ENCODE peak calls at places on chromosomes 1 and 21, in six cellular contexts. P, V, E, D, O and J are unnamed samples. For H3K27me3, the result is how much of the 10 kb centered on the place peaks cover.

GRCh38 chr21:18620421-18620820 is 216.8 kb upstream of the TMPRSS15 start:
- DNase-seq in P (no peak), V (no peak), E (no peak), D (no peak), O (no peak), J (no peak)

GRCh38 chr1:112304612-112305011 is 91.4 kb upstream of the CTTNBP2NL start:
- DNase-seq in P (no peak), V (no peak), E (no peak), D (no peak), O (no peak), J (no peak)

GRCh38 chr1:227318852-227319607 is 738 bp upstream of the CDC42BPA start:
- DNase-seq in P (peak), V (peak), E (no peak), D (peak), O (peak), J (no peak)

GRCh38 chr1:54069792-54070548 is 16.6 kb downstream of the TCEANC2 start:
- DNase-seq in P (no peak), V (no peak), E (no peak), D (peak), O (no peak), J (no peak)

GRCh38 chr1:231695439-231696255 is 69.1 kb downstream of the DISC1 start:
- DNase-seq in P (no peak), V (no peak), E (no peak), D (no peak), O (no peak), J (no peak)

GRCh38 chr1:53348491-53349368 is 20.9 kb upstream of the LRP8 start:
- DNase-seq in P (peak), V (no peak), E (no peak), D (no peak), O (peak), J (no peak)

GRCh38 chr21:30206551-30207251 is 9.2 kb downstream of the CLDN8 start:
- DNase-seq in P (no peak), V (no peak), E (no peak), D (no peak), O (no peak), J (no peak)

GRCh38 chr21:42850463-42850862 is 28.9 kb downstream of the WDR4 start:
- DNase-seq in P (no peak), V (no peak), E (no peak), D (no peak), O (no peak), J (no peak)

GRCh38 chr21:27057997-27058396 is 91.1 kb upstream of the ADAMTS5 start:
- DNase-seq in P (no peak), V (no peak), E (no peak), D (no peak), O (no peak), J (no peak)

GRCh38 chr1:166283190-166283589 is 116.4 kb upstream of the FAM78B start:
- DNase-seq in P (no peak), V (no peak), E (no peak), D (no peak), O (no peak), J (no peak)

GRCh38 chr1:51792864-51793263 is 85.7 kb downstream of the NRDC start:
- DNase-seq in P (no peak), V (no peak), E (no peak), D (no peak), O (no peak), J (no peak)

GRCh38 chr1:90768826-90769225 is 51.7 kb upstream of the BARHL2 start:
- DNase-seq in P (no peak), V (no peak), E (no peak), D (no peak), O (no peak), J (no peak)

GRCh38 chr1:213658508-213658907 is 329.3 kb upstream of the PROX1 start:
- DNase-seq in P (no peak), V (no peak), E (no peak), D (no peak), O (no peak), J (no peak)

GRCh38 chr21:27735699-27736098 is 768.8 kb upstream of the ADAMTS5 start:
- DNase-seq in P (no peak), V (no peak), E (no peak), D (no peak), O (no peak), J (no peak)

GRCh38 chr1:58057820-58058219 is 488.7 kb downstream of the OMA1 start:
- DNase-seq in P (no peak), V (no peak), E (no peak), D (no peak), O (no peak), J (no peak)

GRCh38 chr1:218412181-218412580 is 67.0 kb downstream of the TGFB2 start:
- DNase-seq in P (no peak), V (no peak), E (no peak), D (no peak), O (no peak), J (no peak)

GRCh38 chr1:29156543-29157268 is 25.0 kb downstream of the SRSF4 start:
- DNase-seq in P (peak), V (no peak), E (no peak), D (no peak), O (peak), J (no peak)

GRCh38 chr1:152817309-152817708 is 5.5 kb downstream of the LCE1B start:
- DNase-seq in P (no peak), V (no peak), E (no peak), D (no peak), O (no peak), J (no peak)

GRCh38 chr1:36199934-36200741 is 24.1 kb upstream of the THRAP3 start:
- DNase-seq in P (peak), V (no peak), E (no peak), D (peak), O (peak), J (no peak)

GRCh38 chr1:34266127-34266951 is 89.6 kb downstream of the C1orf94 start:
- DNase-seq in P (no peak), V (no peak), E (no peak), D (peak), O (no peak), J (no peak)

GRCh38 chr1:24255226-24255625 is 63.9 kb upstream of the GRHL3 start:
- DNase-seq in P (no peak), V (no peak), E (no peak), D (no peak), O (no peak), J (no peak)

GRCh38 chr1:154784924-154785531 is 85.1 kb downstream of the KCNN3 start:
- DNase-seq in P (no peak), V (no peak), E (no peak), D (peak), O (peak), J (peak)

GRCh38 chr1:180484490-180484889 is 17.9 kb downstream of the ACBD6 start:
- DNase-seq in P (no peak), V (no peak), E (no peak), D (no peak), O (no peak), J (no peak)

GRCh38 chr1:45327644-45328515 is 1.2 kb downstream of the HPDL start:
- DNase-seq in P (no peak), V (no peak), E (no peak), D (peak), O (no peak), J (no peak)

GRCh38 chr21:25515484-25516405 is 91.5 kb downstream of the MRPL39 start:
- DNase-seq in P (no peak), V (no peak), E (no peak), D (no peak), O (no peak), J (no peak)

GRCh38 chr1:212635141-212635601 is 26.6 kb downstream of the ATF3 start:
- DNase-seq in P (no peak), V (no peak), E (no peak), D (no peak), O (no peak), J (no peak)

GRCh38 chr1:32767641-32768040 is 49.5 kb downstream of the YARS1 start:
- DNase-seq in P (peak), V (no peak), E (peak), D (no peak), O (no peak), J (no peak)

GRCh38 chr1:78092686-78093085 is 46.9 kb downstream of the GIPC2 start:
- DNase-seq in P (peak), V (no peak), E (no peak), D (no peak), O (no peak), J (no peak)

GRCh38 chr1:70039485-70039884 is 165.9 kb downstream of the LRRC40 start:
- DNase-seq in P (no peak), V (no peak), E (no peak), D (no peak), O (no peak), J (no peak)

GRCh38 chr1:60903591-60903990 is 178.8 kb upstream of the NFIA start:
- DNase-seq in P (no peak), V (no peak), E (no peak), D (no peak), O (no peak), J (no peak)

GRCh38 chr1:205430631-205431305 is 8.9 kb upstream of the LEMD1 start:
- DNase-seq in P (peak), V (no peak), E (peak), D (peak), O (peak), J (peak)

GRCh38 chr1:37763791-37764741 is 854 bp downstream of the EPHA10 start:
- DNase-seq in P (peak), V (peak), E (no peak), D (peak), O (no peak), J (no peak)

GRCh38 chr1:53172751-53173498 is 23.7 kb upstream of the CPT2 start:
- DNase-seq in P (no peak), V (no peak), E (no peak), D (no peak), O (no peak), J (no peak)

GRCh38 chr1:230611128-230611914 is 31.0 kb upstream of the COG2 start:
- DNase-seq in P (no peak), V (no peak), E (no peak), D (no peak), O (no peak), J (no peak)

GRCh38 chr1:53959664-53960250 is 13.6 kb downstream of the LRRC42 start:
- DNase-seq in P (no peak), V (no peak), E (no peak), D (peak), O (no peak), J (no peak)

GRCh38 chr1:98034505-98034904 is 113.7 kb upstream of the DPYD start:
- DNase-seq in P (no peak), V (no peak), E (no peak), D (no peak), O (no peak), J (no peak)

GRCh38 chr1:244862699-244863490 is 1.4 kb downstream of the HNRNPU start:
- DNase-seq in P (peak), V (peak), E (peak), D (peak), O (peak), J (peak)

GRCh38 chr1:32775640-32776337 is 41.4 kb downstream of the YARS1 start:
- DNase-seq in P (no peak), V (no peak), E (no peak), D (no peak), O (no peak), J (no peak)

GRCh38 chr1:43614211-43614610 is 35.7 kb upstream of the KDM4A start:
- DNase-seq in P (no peak), V (no peak), E (peak), D (no peak), O (no peak), J (no peak)

GRCh38 chr1:43616383-43616782 is 33.6 kb upstream of the KDM4A start:
- DNase-seq in P (no peak), V (no peak), E (peak), D (no peak), O (no peak), J (no peak)

GRCh38 chr1:43617011-43617410 is 32.9 kb upstream of the KDM4A start:
- DNase-seq in P (no peak), V (no peak), E (peak), D (no peak), O (no peak), J (no peak)

GRCh38 chr1:43613075-43613942 is 36.6 kb upstream of the KDM4A start:
- DNase-seq in P (no peak), V (no peak), E (no peak), D (no peak), O (no peak), J (no peak)

DNA sequence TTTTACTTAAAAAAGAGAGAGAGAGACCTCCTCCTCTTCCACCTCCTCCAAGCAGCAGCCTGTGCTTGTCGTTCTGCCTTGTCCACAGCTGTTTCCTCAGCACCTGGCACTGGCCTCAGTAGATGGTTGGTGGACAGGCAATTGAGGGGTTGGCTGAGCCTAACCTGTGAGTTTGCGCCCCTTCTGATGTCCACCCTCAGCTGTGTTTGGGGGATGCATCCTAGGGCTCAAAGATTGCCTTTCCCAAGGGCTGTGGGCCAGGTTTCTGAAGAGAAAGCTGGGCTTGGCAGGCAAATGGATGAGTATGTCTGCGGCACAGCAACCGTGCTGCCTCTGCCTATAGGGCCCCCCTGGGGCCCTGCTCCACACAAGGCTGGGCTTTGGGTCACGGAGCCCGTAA is 35.1 kb upstream of the KDM4A start:
- DNase-seq in P (no peak), V (no peak), E (no peak), D (no peak), O (no peak), J (no peak)
- H3K27me3 ChIP-seq in P (under half), V (under half), E (under half), D (under half), O (under half), J (under half)

DNA sequence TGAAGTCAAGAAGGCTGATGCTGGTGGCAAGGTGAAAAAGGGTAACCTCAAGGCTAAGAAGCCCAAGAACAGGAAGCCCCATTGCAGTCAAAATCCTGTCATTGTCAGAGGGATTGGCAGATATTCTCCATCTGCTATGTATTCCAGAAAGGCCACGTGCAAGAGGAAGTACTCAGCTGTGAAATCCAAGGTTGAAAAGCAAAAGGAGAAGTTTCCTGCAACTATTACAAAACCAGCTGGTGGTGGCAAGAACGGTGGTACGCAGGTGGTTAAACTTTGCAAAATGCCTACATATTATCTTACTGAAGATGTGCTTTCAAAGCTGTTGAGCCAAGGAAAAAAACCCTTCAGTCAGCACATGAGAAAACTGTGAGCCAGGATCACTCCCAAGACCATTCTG is 13.7 kb upstream of the VPS45 start:
- DNase-seq in P (no peak), V (no peak), E (no peak), D (no peak), O (no peak), J (no peak)
- H3K27me3 ChIP-seq in P (under half), V (under half), E (under half), D (under half), O (under half), J (under half)

GRCh38 chr1:118991448-118991847 is 3.3 kb upstream of the TBX15 start:
- DNase-seq in P (no peak), V (no peak), E (no peak), D (peak), O (no peak), J (no peak)

GRCh38 chr1:118992426-118992825 is 4.3 kb upstream of the TBX15 start:
- DNase-seq in P (no peak), V (no peak), E (no peak), D (peak), O (no peak), J (no peak)

GRCh38 chr1:118993712-118994049 is 5.5 kb upstream of the TBX15 start:
- DNase-seq in P (no peak), V (no peak), E (no peak), D (no peak), O (no peak), J (no peak)

GRCh38 chr1:118995312-118996016 is 7.3 kb upstream of the TBX15 start:
- DNase-seq in P (no peak), V (no peak), E (no peak), D (no peak), O (no peak), J (no peak)

GRCh38 chr1:118992868-118993711 is 4.9 kb upstream of the TBX15 start:
- DNase-seq in P (no peak), V (no peak), E (no peak), D (peak), O (no peak), J (no peak)
- H3K27me3 ChIP-seq in P (half or more), V (half or more), E (half or more), D (half or more), O (under half), J (half or more)

DNA sequence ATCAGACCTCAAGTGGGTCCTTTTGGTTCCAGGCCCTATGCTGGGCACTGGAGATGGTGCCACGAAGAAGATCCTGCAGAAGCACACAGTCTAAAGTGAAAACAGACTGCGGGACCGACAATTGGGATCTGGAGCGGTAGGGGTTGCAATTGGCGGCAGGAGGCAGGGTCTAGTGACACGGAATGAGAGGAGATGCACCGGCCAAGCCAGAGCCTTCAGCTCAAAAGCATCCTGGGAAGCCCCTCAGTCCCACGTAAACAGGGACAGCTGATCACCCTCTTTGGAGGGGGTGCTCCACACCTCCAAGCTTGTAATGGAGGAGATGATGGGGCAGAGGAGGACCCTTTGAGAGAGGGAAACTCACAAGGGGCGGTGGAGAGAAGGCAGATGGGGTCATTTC is 56.2 kb downstream of the KLHDC7A start:
- DNase-seq in P (no peak), V (no peak), E (no peak), D (no peak), O (no peak), J (no peak)
- H3K27me3 ChIP-seq in P (under half), V (under half), E (under half), D (under half), O (under half), J (under half)